ENCODE peak calls at places on chromosome 10, in seven cellular contexts. S is astrocyte, B is bronchial epithelial cell, E is IMR-90, C is neural progenitor cell, W is right lobe of liver, N is colonic mucosa. R is an unnamed sample.

GRCh38 chr10:21517983-21518628 is 7.4 kb downstream of the SKIDA1 start:
- DNase-seq in W (no peak), N (no peak), B (peak), C (peak), S (peak), E (peak), R (peak)

GRCh38 chr10:110664483-110665420 is 20.6 kb downstream of the RBM20 start:
- DNase-seq in B (peak), E (peak), W (no peak), S (peak), C (no peak), N (no peak), R (peak)

GRCh38 chr10:132929953-132930640 is 12.3 kb downstream of the CFAP46 start:
- DNase-seq in E (no peak), B (no peak), C (no peak), S (no peak), N (no peak), W (no peak), R (no peak)

GRCh38 chr10:50846753-50847152 is 38.7 kb downstream of the A1CF start:
- DNase-seq in N (no peak), W (no peak), C (peak), S (peak), E (peak), B (peak), R (no peak)

GRCh38 chr10:71076473-71077142 is 135.8 kb upstream of the UNC5B start:
- DNase-seq in E (no peak), N (no peak), B (no peak), C (peak), S (no peak), W (no peak), R (no peak)

GRCh38 chr10:128664729-128665128 is 538.5 kb upstream of the MKI67 start:
- DNase-seq in N (no peak), B (no peak), W (no peak), S (no peak), C (no peak), E (no peak), R (no peak)

GRCh38 chr10:71727429-71728217 is 8.0 kb upstream of the C10orf105 start:
- DNase-seq in N (peak), S (no peak), C (no peak), B (peak), E (no peak), W (peak), R (peak)

GRCh38 chr10:104642311-104643022 is 1.4 kb downstream of the SORCS3 start:
- DNase-seq in W (no peak), C (peak), N (peak), S (peak), E (no peak), B (peak), R (peak)

GRCh38 chr10:110471566-110472139 is 26.1 kb upstream of the DUSP5 start:
- DNase-seq in N (no peak), E (peak), C (no peak), B (peak), S (peak), W (no peak), R (peak)

GRCh38 chr10:127155221-127155620 is 41.2 kb downstream of the INSYN2A start:
- DNase-seq in N (no peak), C (no peak), S (no peak), B (no peak), E (peak), W (no peak), R (peak)

GRCh38 chr10:28302012-28302667 is 724 bp downstream of the MPP7 start:
- DNase-seq in W (no peak), B (peak), N (peak), S (no peak), C (peak), E (no peak), R (peak)

GRCh38 chr10:46559231-46559671 is 2.8 kb upstream of the GPRIN2 start:
- DNase-seq in W (peak), S (no peak), E (no peak), B (no peak), N (peak), C (no peak), R (no peak)

GRCh38 chr10:80382989-80383388 is 25.4 kb upstream of the PRXL2A start:
- DNase-seq in S (no peak), N (peak), E (peak), C (peak), W (no peak), B (peak), R (peak)

GRCh38 chr10:110803239-110803593 is 68.5 kb upstream of the PDCD4 start:
- DNase-seq in N (no peak), S (no peak), C (no peak), E (no peak), W (no peak), B (no peak), R (no peak)

GRCh38 chr10:68156373-68157185 is 47.3 kb downstream of the MYPN start:
- DNase-seq in S (peak), B (peak), N (peak), E (peak), W (no peak), C (peak), R (peak)

GRCh38 chr10:15035385-15036301 is 8.1 kb upstream of the OLAH start:
- DNase-seq in N (no peak), C (no peak), S (peak), W (peak), E (peak), B (no peak), R (peak)

GRCh38 chr10:101176577-101176976 is 45.5 kb downstream of the TLX1 start:
- DNase-seq in N (no peak), E (no peak), C (no peak), S (no peak), B (no peak), W (no peak), R (no peak)

GRCh38 chr10:87000491-87000890 is 19.6 kb upstream of the FAM25A start:
- DNase-seq in E (peak), B (no peak), W (no peak), C (no peak), N (no peak), S (no peak), R (peak)

GRCh38 chr10:5565205-5565545 is 40.4 kb downstream of the CALML3 start:
- DNase-seq in C (no peak), N (no peak), S (no peak), E (no peak), W (no peak), B (no peak), R (no peak)

GRCh38 chr10:77069020-77069419 is 568.6 kb downstream of the KCNMA1 start:
- DNase-seq in W (no peak), E (no peak), N (no peak), S (no peak), B (no peak), C (no peak), R (no peak)

GRCh38 chr10:33273295-33274002 is 61.0 kb downstream of the NRP1 start:
- DNase-seq in E (peak), W (peak), N (peak), C (peak), S (peak), B (peak), R (peak)

DNA sequence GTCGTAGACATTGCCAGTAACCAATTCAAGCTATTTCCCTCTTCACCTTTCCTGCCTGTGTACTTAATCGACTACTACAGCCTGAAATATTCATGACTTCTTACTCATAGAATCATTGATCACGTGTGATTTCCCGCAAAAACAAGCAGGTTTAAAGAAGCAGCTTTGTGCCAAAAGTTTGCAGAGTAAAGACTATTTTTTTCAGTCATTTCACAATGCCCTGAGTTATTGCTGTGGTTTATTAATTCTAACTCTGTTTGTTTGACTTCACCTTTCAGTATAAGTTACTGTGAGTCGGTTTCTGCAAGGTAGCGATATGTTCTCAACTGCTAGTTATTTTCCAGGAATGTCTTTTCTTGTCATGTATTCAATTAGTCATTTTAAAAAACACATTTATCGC is 995.3 kb downstream of the SORCS1 start:
- DNase-seq in W (no peak), S (no peak), E (no peak), C (no peak), N (no peak), B (no peak), R (no peak)
- H3K4me3 ChIP-seq in W (no peak), S (no peak), E (no peak), C (no peak), N (no peak), B (no peak), R (no peak)

GRCh38 chr10:106555599-106555998 is 608.9 kb downstream of the SORCS1 start:
- DNase-seq in S (no peak), E (peak), N (no peak), W (no peak), C (peak), B (no peak), R (no peak)
- TF ChIP-seq CTCF in S (no peak), E (no peak), N (no peak), W (no peak), C (peak), B (peak), R (peak)

DNA sequence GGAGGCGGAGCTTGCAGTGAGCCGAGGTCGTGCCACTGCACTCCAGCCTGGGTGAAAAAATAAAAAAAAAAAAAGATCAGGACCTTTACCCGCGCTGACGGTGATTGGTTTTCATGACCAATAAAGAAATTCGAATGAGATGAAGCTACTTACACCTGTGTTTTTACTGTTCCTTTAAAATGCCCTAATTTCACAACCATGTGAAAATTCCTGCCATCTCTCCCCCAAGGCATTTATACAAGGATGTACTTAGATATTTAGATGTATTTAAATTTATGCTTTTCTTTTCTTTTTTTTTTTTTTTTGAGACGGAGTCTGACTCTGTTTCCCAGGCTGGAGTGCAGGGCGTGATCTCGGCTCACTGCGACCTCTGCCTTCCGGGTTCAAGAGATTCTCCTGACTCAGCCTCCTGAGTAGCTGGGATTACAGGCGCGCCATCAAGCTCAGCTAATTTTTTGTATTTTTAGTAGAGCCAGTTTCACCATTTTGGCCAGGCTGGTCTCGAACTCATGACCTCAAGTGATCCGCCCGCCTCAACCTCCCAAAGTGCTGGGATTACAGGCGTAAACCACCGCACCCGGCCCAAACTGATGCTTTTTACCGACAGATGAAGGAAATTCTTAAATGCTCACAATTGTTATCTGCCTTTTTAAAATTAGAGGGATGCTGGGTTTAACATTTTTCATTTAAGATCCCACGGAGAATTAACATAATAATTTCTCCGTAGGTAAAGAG is 3.1 kb upstream of the PHYH start:
- DNase-seq in W (no peak), B (no peak), N (no peak), C (no peak), S (no peak), E (no peak), R (no peak)
- H3K4me3 ChIP-seq in W (peak), B (no peak), N (peak), C (peak), S (no peak), E (no peak), R (no peak)

GRCh38 chr10:90437452-90437851 is 420.4 kb downstream of the HTR7 start:
- DNase-seq in S (peak), N (no peak), W (no peak), B (peak), E (no peak), C (no peak), R (peak)
- TF ChIP-seq CTCF in S (no peak), N (no peak), W (no peak), B (no peak), E (no peak), C (no peak), R (no peak)

DNA sequence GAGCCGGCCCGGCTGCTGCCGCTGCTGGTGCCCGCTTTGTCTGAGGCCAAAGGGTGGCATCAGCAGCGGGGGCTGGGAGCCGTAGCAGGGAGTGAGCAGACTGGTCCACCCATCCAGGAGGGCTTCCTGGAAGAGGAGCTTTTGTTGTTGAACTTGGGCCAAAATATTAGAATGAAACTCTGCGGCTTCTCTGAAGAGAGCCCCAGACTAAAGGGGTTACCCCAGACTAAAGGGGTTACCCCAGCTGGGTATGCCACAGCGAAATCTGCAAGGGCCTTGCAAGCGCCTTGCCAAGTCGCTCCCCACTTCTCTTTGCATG is 154.7 kb upstream of the ZMIZ1 start:
- DNase-seq in C (no peak), B (no peak), S (no peak), E (no peak), W (no peak), N (no peak), R (no peak)
- H3K4me3 ChIP-seq in C (peak), B (no peak), S (no peak), E (no peak), W (no peak), N (no peak), R (no peak)

GRCh38 chr10:94103902-94104301 is 110.2 kb downstream of the PLCE1 start:
- DNase-seq in W (no peak), B (no peak), N (no peak), E (peak), S (peak), C (no peak), R (no peak)

GRCh38 chr10:94102436-94102835 is 108.7 kb downstream of the PLCE1 start:
- DNase-seq in B (no peak), W (no peak), N (no peak), C (no peak), S (no peak), E (no peak), R (no peak)

GRCh38 chr10:94104316-94105060 is 110.8 kb downstream of the PLCE1 start:
- DNase-seq in N (no peak), B (peak), S (no peak), W (no peak), C (no peak), E (peak), R (no peak)

GRCh38 chr10:94105226-94105625 is 111.5 kb downstream of the PLCE1 start:
- DNase-seq in N (no peak), S (no peak), W (no peak), C (no peak), E (no peak), B (no peak), R (no peak)

GRCh38 chr10:94103192-94103591 is 109.5 kb downstream of the PLCE1 start:
- DNase-seq in S (no peak), E (no peak), N (no peak), C (no peak), B (no peak), W (no peak), R (no peak)
- TF ChIP-seq CTCF in S (no peak), E (no peak), N (no peak), C (no peak), B (no peak), W (no peak), R (no peak)

GRCh38 chr10:30671011-30671616 is 41.6 kb upstream of the LYZL2 start:
- DNase-seq in N (peak), C (peak), S (peak), E (peak), B (peak), W (no peak), R (peak)
- H3K4me3 ChIP-seq in N (no peak), C (no peak), S (peak), E (no peak), B (no peak), W (peak), R (no peak)

GRCh38 chr10:1241973-1242935 is 186.1 kb downstream of the WDR37 start:
- DNase-seq in B (no peak), W (no peak), C (no peak), N (no peak), E (no peak), S (no peak), R (no peak)

GRCh38 chr10:1244493-1244892 is 188.3 kb downstream of the WDR37 start:
- DNase-seq in E (no peak), N (no peak), B (no peak), S (no peak), W (no peak), C (no peak), R (no peak)

GRCh38 chr10:1241322-1241890 is 185.2 kb downstream of the WDR37 start:
- DNase-seq in E (no peak), S (no peak), W (no peak), N (no peak), C (no peak), B (no peak), R (no peak)

GRCh38 chr10:1242975-1243374 is 186.8 kb downstream of the WDR37 start:
- DNase-seq in E (no peak), N (no peak), C (no peak), B (no peak), W (no peak), S (no peak), R (no peak)

DNA sequence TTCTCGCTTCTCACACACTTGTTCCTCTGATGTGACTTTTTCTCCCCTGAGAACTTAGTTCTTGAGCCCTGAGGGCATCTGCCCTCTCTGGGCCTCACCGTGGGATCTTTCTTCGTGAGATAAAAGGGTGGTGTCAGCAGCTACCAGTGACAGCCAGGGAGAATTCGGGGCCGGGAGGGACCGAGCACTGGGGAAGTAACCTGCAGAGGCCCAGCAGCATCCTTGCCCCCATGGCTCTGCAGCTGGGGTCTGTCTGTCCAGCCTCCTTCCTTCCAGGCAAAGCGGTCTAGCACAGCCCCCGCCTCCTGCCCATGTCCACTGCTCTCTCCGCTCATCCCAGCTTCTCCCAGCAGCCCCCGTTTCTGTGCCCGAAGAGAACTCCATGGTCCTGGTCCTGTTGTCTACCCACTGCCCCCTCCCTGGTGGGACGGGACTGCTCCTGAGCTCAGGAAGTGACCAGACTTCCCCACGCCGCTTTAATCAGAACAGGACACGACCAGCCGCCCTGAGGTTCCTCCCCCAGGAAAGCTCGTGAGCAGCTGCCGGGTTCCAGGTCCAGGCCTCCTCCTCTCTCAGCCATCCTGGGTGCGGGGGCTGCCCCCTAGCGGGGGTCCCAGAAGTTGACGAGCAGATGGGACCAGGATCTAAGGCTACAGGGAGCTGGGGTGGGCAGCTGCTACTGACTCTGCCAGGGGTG is 187.4 kb downstream of the WDR37 start:
- DNase-seq in B (no peak), W (no peak), C (peak), N (no peak), S (no peak), E (no peak), R (no peak)
- TF ChIP-seq CTCF in B (no peak), W (no peak), C (peak), N (no peak), S (no peak), E (no peak), R (no peak)

R was measured in fibroblast of the aortic adventitia.